ENCODE peak calls at places on chromosomes 5 and 9, in six cellular contexts. F, H, B, S, Q and D are unnamed samples.

GRCh38 chr9:136502940-136503550 is 20.2 kb upstream of the SEC16A start:
- DNase-seq in F (no peak), H (no peak), B (no peak), S (no peak), Q (no peak), D (no peak)

GRCh38 chr9:125189361-125190289 is at the start of gene PPP6C:
- DNase-seq in F (peak), H (peak), B (peak), S (peak), Q (peak), D (peak)

GRCh38 chr9:35993976-35994720 is 36.2 kb upstream of the OR2S2 start:
- DNase-seq in F (no peak), H (no peak), B (no peak), S (no peak), Q (no peak), D (no peak)

GRCh38 chr5:110547495-110547894 is 179.0 kb downstream of the TMEM232 start:
- DNase-seq in F (no peak), H (no peak), B (no peak), S (no peak), Q (no peak), D (no peak)

GRCh38 chr9:94639045-94639995 is at the start of gene FBP1:
- DNase-seq in F (no peak), H (no peak), B (no peak), S (no peak), Q (peak), D (peak)

GRCh38 chr9:75775966-75776691 is 114.3 kb upstream of the PCSK5 start:
- DNase-seq in F (no peak), H (no peak), B (no peak), S (no peak), Q (no peak), D (no peak)

GRCh38 chr5:87154191-87154590 is 113.5 kb upstream of the RASA1 start:
- DNase-seq in F (no peak), H (no peak), B (no peak), S (no peak), Q (no peak), D (no peak)

GRCh38 chr5:666816-667498 is 26.2 kb downstream of the TPPP start:
- DNase-seq in F (no peak), H (no peak), B (no peak), S (no peak), Q (no peak), D (no peak)

GRCh38 chr5:140221697-140222223 is 46.8 kb downstream of the CYSTM1 start:
- DNase-seq in F (peak), H (no peak), B (no peak), S (peak), Q (peak), D (peak)

GRCh38 chr9:77374266-77374665 is 196.9 kb downstream of the VPS13A start:
- DNase-seq in F (no peak), H (no peak), B (no peak), S (no peak), Q (no peak), D (no peak)

GRCh38 chr9:33309903-33310302 is 19.6 kb downstream of the NFX1 start:
- DNase-seq in F (no peak), H (no peak), B (no peak), S (no peak), Q (no peak), D (no peak)

DNA sequence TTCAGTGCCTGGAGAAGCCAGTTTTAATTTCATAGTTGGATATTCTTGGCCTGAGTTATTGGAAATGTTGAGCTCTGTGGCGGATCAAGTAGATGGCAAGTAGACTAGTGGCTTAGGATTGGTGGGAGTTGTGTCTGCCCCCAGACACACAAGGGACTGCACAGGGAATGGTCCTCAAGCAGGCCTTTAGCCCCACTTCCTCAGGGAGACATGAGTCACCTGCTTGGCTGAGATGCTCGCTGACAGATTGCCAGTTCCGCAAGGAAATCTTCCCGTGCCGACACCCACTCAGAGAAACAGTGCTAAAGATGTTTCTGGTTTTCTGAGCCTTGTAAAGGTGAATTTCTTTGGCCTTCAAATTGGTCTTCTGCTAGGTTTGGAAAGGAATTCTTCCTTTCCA is 18.8 kb upstream of the CATSPER3 start:
- DNase-seq in F (peak), H (no peak), B (no peak), S (no peak), Q (peak), D (no peak)
- H3K4me3 ChIP-seq in F (no peak), H (no peak), B (no peak), S (no peak), Q (no peak), D (no peak)

GRCh38 chr5:76607353-76607871 is 15.8 kb downstream of the F2RL2 start:
- DNase-seq in F (no peak), H (no peak), B (no peak), S (no peak), Q (no peak), D (peak)

GRCh38 chr5:76608833-76609232 is 14.4 kb downstream of the F2RL2 start:
- DNase-seq in F (peak), H (no peak), B (no peak), S (no peak), Q (no peak), D (peak)

GRCh38 chr5:76606665-76607064 is 16.5 kb downstream of the F2RL2 start:
- DNase-seq in F (no peak), H (no peak), B (no peak), S (no peak), Q (no peak), D (no peak)

GRCh38 chr5:76612942-76613341 is 10.3 kb downstream of the F2RL2 start:
- DNase-seq in F (no peak), H (no peak), B (no peak), S (no peak), Q (no peak), D (no peak)

GRCh38 chr5:76610196-76610595 is 13.0 kb downstream of the F2RL2 start:
- DNase-seq in F (peak), H (no peak), B (no peak), S (no peak), Q (no peak), D (no peak)
- TF ChIP-seq CTCF in F (no peak), H (no peak), B (no peak), S (no peak), Q (no peak), D (no peak)

DNA sequence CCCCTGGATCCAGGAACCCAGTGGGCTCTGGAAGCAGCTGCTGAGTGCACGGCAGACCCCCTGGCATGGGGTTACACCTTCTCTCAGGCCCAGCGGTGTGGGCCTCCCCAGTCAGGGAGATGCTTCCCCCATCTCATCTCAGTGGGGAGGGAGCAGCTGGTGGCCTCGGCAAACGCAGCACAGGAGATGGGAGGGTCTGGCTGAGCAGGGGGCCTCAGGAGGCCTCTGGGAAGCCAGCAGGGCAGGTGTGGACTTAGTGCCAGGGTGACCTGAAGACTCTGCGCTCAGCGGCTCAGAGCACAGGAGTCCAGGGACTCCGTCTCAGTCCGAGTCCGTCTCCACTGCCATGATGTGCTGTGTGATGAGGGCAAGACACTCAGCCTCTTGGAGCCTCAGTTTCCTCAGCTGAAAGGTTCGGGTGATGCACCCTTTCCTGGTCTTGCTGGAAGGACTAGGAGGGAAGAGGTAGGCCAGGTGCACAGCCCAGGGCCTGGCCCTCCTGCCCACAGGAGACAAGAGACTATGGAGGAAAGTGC is 100.6 kb downstream of the GTF3C4 start:
- DNase-seq in F (no peak), H (no peak), B (no peak), S (no peak), Q (no peak), D (no peak)
- H3K4me3 ChIP-seq in F (peak), H (peak), B (no peak), S (no peak), Q (peak), D (peak)

GRCh38 chr9:37371565-37372464 is 50.7 kb upstream of the GRHPR start:
- DNase-seq in F (peak), H (no peak), B (no peak), S (no peak), Q (no peak), D (peak)
- TF ChIP-seq CTCF in F (no peak), H (no peak), B (no peak), S (no peak), Q (no peak), D (no peak)

GRCh38 chr9:101050650-101051049 is 22.1 kb downstream of the PLPPR1 start:
- DNase-seq in F (no peak), H (no peak), B (no peak), S (no peak), Q (no peak), D (no peak)
- H3K4me3 ChIP-seq in F (no peak), H (no peak), B (no peak), S (no peak), Q (no peak), D (no peak)

GRCh38 chr5:150046031-150046430 is 40.3 kb downstream of the CSF1R start:
- DNase-seq in F (no peak), H (no peak), B (no peak), S (no peak), Q (no peak), D (no peak)

GRCh38 chr5:150044712-150045111 is 41.6 kb downstream of the CSF1R start:
- DNase-seq in F (peak), H (no peak), B (no peak), S (no peak), Q (no peak), D (peak)

GRCh38 chr5:150043657-150044333 is 42.6 kb downstream of the CSF1R start:
- DNase-seq in F (no peak), H (no peak), B (no peak), S (no peak), Q (peak), D (peak)

GRCh38 chr5:150044334-150044681 is 42.0 kb downstream of the CSF1R start:
- DNase-seq in F (peak), H (no peak), B (no peak), S (no peak), Q (no peak), D (peak)

DNA sequence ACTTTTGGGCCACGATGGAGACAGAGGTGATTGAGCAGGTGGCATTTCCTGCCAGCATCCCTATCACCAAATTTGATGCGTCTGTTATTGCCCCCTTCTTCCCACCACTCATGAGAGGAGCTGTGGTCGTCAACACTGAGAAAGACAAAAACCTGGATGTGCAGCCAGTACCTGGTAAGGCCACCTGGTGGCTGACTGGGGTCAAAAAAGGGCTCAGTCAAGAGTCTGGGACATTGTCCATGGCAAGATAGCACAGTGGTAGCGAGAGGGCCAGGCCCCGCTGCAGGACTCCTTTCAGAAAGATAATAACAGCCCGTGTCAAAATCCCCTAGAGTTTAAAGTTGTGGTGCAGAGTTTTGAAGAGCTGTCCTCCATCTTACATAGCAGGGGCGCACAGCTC is 40.8 kb downstream of the CSF1R start:
- DNase-seq in F (no peak), H (no peak), B (no peak), S (no peak), Q (no peak), D (no peak)
- TF ChIP-seq CTCF in F (peak), H (no peak), B (peak), S (no peak), Q (no peak), D (no peak)

GRCh38 chr5:14581891-14582796 is 552 bp downstream of the OTULINL start:
- DNase-seq in F (peak), H (peak), B (no peak), S (peak), Q (peak), D (no peak)

GRCh38 chr5:14577964-14578363 is 3.6 kb upstream of the OTULINL start:
- DNase-seq in F (no peak), H (no peak), B (no peak), S (no peak), Q (no peak), D (no peak)

GRCh38 chr5:14579246-14579645 is 2.3 kb upstream of the OTULINL start:
- DNase-seq in F (no peak), H (no peak), B (no peak), S (no peak), Q (no peak), D (peak)

GRCh38 chr5:14581333-14581890 is at the start of gene OTULINL:
- DNase-seq in F (peak), H (peak), B (peak), S (peak), Q (peak), D (peak)

DNA sequence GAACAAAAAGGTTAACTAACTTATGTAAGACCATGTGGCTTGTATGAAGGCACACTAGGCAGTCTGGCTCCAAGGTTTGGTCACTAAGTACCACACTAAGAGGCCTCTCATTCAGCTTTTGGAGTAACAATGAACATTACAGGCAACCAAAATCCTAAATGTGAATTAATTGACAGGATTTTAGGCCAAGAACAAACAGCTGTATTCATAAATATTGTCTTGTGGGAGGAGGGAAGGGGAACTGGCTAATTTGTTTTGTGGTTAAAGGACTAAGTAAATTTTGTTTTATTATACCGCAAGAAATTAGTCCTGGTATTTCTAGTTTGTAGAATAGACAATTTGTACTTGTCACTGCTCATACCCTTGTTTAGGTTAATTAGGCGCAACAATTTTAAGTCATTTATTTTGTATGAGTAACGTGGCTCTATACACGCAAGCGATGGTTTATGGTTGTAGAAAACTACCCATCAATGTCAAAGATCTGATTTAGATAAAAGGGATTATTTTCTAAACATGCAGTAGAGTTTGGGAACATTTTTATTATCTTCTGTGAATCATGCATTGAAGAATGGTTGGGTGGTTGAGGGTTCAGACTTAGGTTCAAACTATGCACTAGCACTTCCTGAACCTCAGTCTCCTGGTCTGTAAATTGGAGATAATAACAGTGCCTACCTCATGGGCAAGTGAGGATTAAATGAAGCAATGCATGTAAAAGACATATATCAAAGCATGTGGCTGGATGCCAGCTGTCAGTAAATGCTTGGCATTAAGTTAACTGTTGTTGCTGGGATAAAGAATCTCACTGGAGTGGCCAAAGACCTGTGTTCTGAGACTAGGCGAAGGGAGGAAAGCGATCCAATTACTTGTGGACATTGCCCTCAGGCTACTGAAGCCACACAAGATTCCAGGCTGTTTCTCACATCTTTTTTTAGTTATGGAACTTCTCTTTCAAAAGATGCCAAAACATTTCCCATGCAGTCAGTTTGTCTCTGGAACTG is 1.3 kb upstream of the OTULINL start:
- DNase-seq in F (no peak), H (no peak), B (no peak), S (no peak), Q (peak), D (peak)
- H3K4me3 ChIP-seq in F (no peak), H (no peak), B (no peak), S (no peak), Q (peak), D (peak)

GRCh38 chr5:115648072-115648471 is 22.2 kb upstream of the TMED7 start:
- DNase-seq in F (no peak), H (no peak), B (no peak), S (no peak), Q (no peak), D (no peak)
- TF ChIP-seq CTCF in F (no peak), H (no peak), B (no peak), S (no peak), Q (no peak), D (no peak)

GRCh38 chr9:126985870-126986498 is 71.4 kb downstream of the RALGPS1 start:
- DNase-seq in F (peak), H (peak), B (peak), S (peak), Q (peak), D (peak)

GRCh38 chr9:126984969-126985368 is 70.4 kb downstream of the RALGPS1 start:
- DNase-seq in F (no peak), H (peak), B (no peak), S (no peak), Q (peak), D (no peak)

GRCh38 chr9:126988857-126989256 is 74.3 kb downstream of the RALGPS1 start:
- DNase-seq in F (no peak), H (no peak), B (no peak), S (no peak), Q (no peak), D (no peak)

GRCh38 chr9:126983767-126984166 is 69.2 kb downstream of the RALGPS1 start:
- DNase-seq in F (no peak), H (no peak), B (no peak), S (no peak), Q (no peak), D (no peak)

GRCh38 chr9:126986506-126986951 is 71.9 kb downstream of the RALGPS1 start:
- DNase-seq in F (no peak), H (no peak), B (peak), S (peak), Q (peak), D (no peak)
- H3K4me3 ChIP-seq in F (no peak), H (no peak), B (no peak), S (no peak), Q (no peak), D (no peak)

DNA sequence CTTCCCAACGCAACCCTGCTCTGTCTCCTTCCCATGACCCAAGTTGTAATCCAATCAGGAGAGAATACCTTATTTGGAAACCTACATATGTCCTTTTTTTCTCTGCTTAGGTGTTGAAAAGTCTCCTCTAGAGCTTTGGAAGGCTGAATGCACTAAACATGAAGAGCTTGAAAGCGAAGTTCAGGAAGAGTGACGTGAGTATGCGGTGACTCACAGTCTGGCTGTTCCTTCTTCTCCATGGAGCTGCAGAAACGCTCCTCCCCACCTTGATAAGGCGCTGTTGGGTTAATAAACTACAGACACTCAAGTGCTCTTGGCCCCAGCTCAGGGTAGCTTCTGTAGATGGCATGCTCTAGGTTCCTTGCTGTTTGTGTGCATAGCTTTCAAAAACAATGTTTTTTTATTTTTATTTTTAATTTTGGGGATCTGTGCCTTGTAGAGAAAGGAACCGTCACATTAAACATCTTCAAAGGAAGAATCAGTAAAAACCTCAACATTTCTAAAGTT is 30.7 kb downstream of the RAI14 start:
- DNase-seq in F (peak), H (peak), B (peak), S (peak), Q (peak), D (peak)
- TF ChIP-seq CTCF in F (peak), H (no peak), B (peak), S (no peak), Q (no peak), D (peak)